ENCODE peak calls at places on chromosomes 11 and 22, in seven cellular contexts. One of them, this sample, is unnamed.

GRCh38 chr11:77249427-77249826 is 52.1 kb downstream of the GDPD4 start:
- DNase-seq in Right ventricle myocardium superior: no peak
- DNase-seq in CD4-positive, alpha-beta T cell: no peak
- DNase-seq in T-helper 1 cell: no peak
- DNase-seq in NCI-H2081: no peak
- DNase-seq in stimulated activated CD4-positive, alpha-beta T cell treated with anti-CD3 and anti-CD28 coated beads, TNF-alpha, amount 100 ng/mL, for 1 hour: no peak
- DNase-seq in cardiac muscle cell: no peak
- DNase-seq in this sample: no peak

GRCh38 chr11:111603633-111604130 is 1.4 kb downstream of the SIK2 start:
- DNase-seq in stimulated activated CD4-positive, alpha-beta T cell treated with anti-CD3 and anti-CD28 coated beads, TNF-alpha, amount 100 ng/mL, for 1 hour: no peak
- DNase-seq in cardiac muscle cell: peak; percentile 25
- DNase-seq in T-helper 1 cell: no peak
- DNase-seq in CD4-positive, alpha-beta T cell: no peak
- DNase-seq in NCI-H2081: no peak
- DNase-seq in Right ventricle myocardium superior: no peak
- DNase-seq in this sample: no peak

GRCh38 chr22:44926491-44927415 is 83.1 kb downstream of the PHF21B start:
- DNase-seq in stimulated activated CD4-positive, alpha-beta T cell treated with anti-CD3 and anti-CD28 coated beads, TNF-alpha, amount 100 ng/mL, for 1 hour: no peak
- DNase-seq in CD4-positive, alpha-beta T cell: no peak
- DNase-seq in Right ventricle myocardium superior: peak; percentile 13
- DNase-seq in T-helper 1 cell: no peak
- DNase-seq in NCI-H2081: no peak
- DNase-seq in cardiac muscle cell: no peak
- DNase-seq in this sample: no peak

GRCh38 chr11:45226901-45227300 is 59.2 kb downstream of the SYT13 start:
- DNase-seq in CD4-positive, alpha-beta T cell: no peak
- DNase-seq in T-helper 1 cell: no peak
- DNase-seq in cardiac muscle cell: no peak
- DNase-seq in stimulated activated CD4-positive, alpha-beta T cell treated with anti-CD3 and anti-CD28 coated beads, TNF-alpha, amount 100 ng/mL, for 1 hour: no peak
- DNase-seq in Right ventricle myocardium superior: no peak
- DNase-seq in NCI-H2081: no peak
- DNase-seq in this sample: no peak

GRCh38 chr22:25564320-25564978 is at the start of gene GRK3:
- DNase-seq in T-helper 1 cell: peak; percentile 21
- DNase-seq in NCI-H2081: peak; percentile 10
- DNase-seq in Right ventricle myocardium superior: peak; percentile 81
- DNase-seq in CD4-positive, alpha-beta T cell: peak; percentile 54
- DNase-seq in stimulated activated CD4-positive, alpha-beta T cell treated with anti-CD3 and anti-CD28 coated beads, TNF-alpha, amount 100 ng/mL, for 1 hour: no peak
- DNase-seq in cardiac muscle cell: peak; percentile 68
- DNase-seq in this sample: peak; percentile 13

GRCh38 chr22:31150615-31151014 is 9.4 kb upstream of the RNF185 start:
- DNase-seq in NCI-H2081: no peak
- DNase-seq in Right ventricle myocardium superior: no peak
- DNase-seq in cardiac muscle cell: no peak
- DNase-seq in CD4-positive, alpha-beta T cell: no peak
- DNase-seq in T-helper 1 cell: no peak
- DNase-seq in stimulated activated CD4-positive, alpha-beta T cell treated with anti-CD3 and anti-CD28 coated beads, TNF-alpha, amount 100 ng/mL, for 1 hour: no peak
- DNase-seq in this sample: no peak

GRCh38 chr11:119863811-119864601 is 135.0 kb upstream of the NECTIN1 start:
- DNase-seq in T-helper 1 cell: no peak
- DNase-seq in stimulated activated CD4-positive, alpha-beta T cell treated with anti-CD3 and anti-CD28 coated beads, TNF-alpha, amount 100 ng/mL, for 1 hour: no peak
- DNase-seq in NCI-H2081: peak; percentile 10
- DNase-seq in CD4-positive, alpha-beta T cell: no peak
- DNase-seq in cardiac muscle cell: no peak
- DNase-seq in Right ventricle myocardium superior: no peak
- DNase-seq in this sample: no peak

GRCh38 chr22:29744902-29745301 is 21.9 kb downstream of the ZMAT5 start:
- DNase-seq in NCI-H2081: peak; percentile 26
- DNase-seq in T-helper 1 cell: no peak
- DNase-seq in CD4-positive, alpha-beta T cell: no peak
- DNase-seq in cardiac muscle cell: peak; percentile 14
- DNase-seq in stimulated activated CD4-positive, alpha-beta T cell treated with anti-CD3 and anti-CD28 coated beads, TNF-alpha, amount 100 ng/mL, for 1 hour: no peak
- DNase-seq in Right ventricle myocardium superior: peak; percentile 58
- DNase-seq in this sample: no peak

GRCh38 chr11:117230981-117231636 is 764 bp downstream of the PCSK7 start:
- DNase-seq in NCI-H2081: no peak
- DNase-seq in Right ventricle myocardium superior: no peak
- DNase-seq in T-helper 1 cell: no peak
- DNase-seq in cardiac muscle cell: no peak
- DNase-seq in CD4-positive, alpha-beta T cell: no peak
- DNase-seq in stimulated activated CD4-positive, alpha-beta T cell treated with anti-CD3 and anti-CD28 coated beads, TNF-alpha, amount 100 ng/mL, for 1 hour: no peak
- DNase-seq in this sample: no peak

GRCh38 chr22:27991586-27992293 is 72.7 kb upstream of the PITPNB start:
- DNase-seq in T-helper 1 cell: no peak
- DNase-seq in CD4-positive, alpha-beta T cell: no peak
- DNase-seq in stimulated activated CD4-positive, alpha-beta T cell treated with anti-CD3 and anti-CD28 coated beads, TNF-alpha, amount 100 ng/mL, for 1 hour: no peak
- DNase-seq in NCI-H2081: no peak
- DNase-seq in Right ventricle myocardium superior: no peak
- DNase-seq in cardiac muscle cell: no peak
- DNase-seq in this sample: no peak

GRCh38 chr11:119831011-119831410 is 102.0 kb upstream of the NECTIN1 start:
- DNase-seq in cardiac muscle cell: no peak
- DNase-seq in T-helper 1 cell: no peak
- DNase-seq in NCI-H2081: no peak
- DNase-seq in Right ventricle myocardium superior: no peak
- DNase-seq in CD4-positive, alpha-beta T cell: no peak
- DNase-seq in stimulated activated CD4-positive, alpha-beta T cell treated with anti-CD3 and anti-CD28 coated beads, TNF-alpha, amount 100 ng/mL, for 1 hour: no peak
- DNase-seq in this sample: no peak

GRCh38 chr22:30294066-30294465 is 4.8 kb upstream of the CASTOR1 start:
- DNase-seq in NCI-H2081: peak; percentile 31
- DNase-seq in cardiac muscle cell: no peak
- DNase-seq in Right ventricle myocardium superior: peak; percentile 30
- DNase-seq in CD4-positive, alpha-beta T cell: no peak
- DNase-seq in stimulated activated CD4-positive, alpha-beta T cell treated with anti-CD3 and anti-CD28 coated beads, TNF-alpha, amount 100 ng/mL, for 1 hour: no peak
- DNase-seq in T-helper 1 cell: no peak
- DNase-seq in this sample: no peak

GRCh38 chr11:81033779-81034550 is 1593.1 kb upstream of the TENM4 start:
- DNase-seq in stimulated activated CD4-positive, alpha-beta T cell treated with anti-CD3 and anti-CD28 coated beads, TNF-alpha, amount 100 ng/mL, for 1 hour: no peak
- DNase-seq in cardiac muscle cell: no peak
- DNase-seq in NCI-H2081: no peak
- DNase-seq in Right ventricle myocardium superior: no peak
- DNase-seq in CD4-positive, alpha-beta T cell: no peak
- DNase-seq in T-helper 1 cell: no peak
- DNase-seq in this sample: no peak

GRCh38 chr22:47739616-47740015 is 977.2 kb downstream of the TBC1D22A start:
- DNase-seq in CD4-positive, alpha-beta T cell: no peak
- DNase-seq in cardiac muscle cell: no peak
- DNase-seq in NCI-H2081: no peak
- DNase-seq in stimulated activated CD4-positive, alpha-beta T cell treated with anti-CD3 and anti-CD28 coated beads, TNF-alpha, amount 100 ng/mL, for 1 hour: no peak
- DNase-seq in T-helper 1 cell: no peak
- DNase-seq in Right ventricle myocardium superior: no peak
- DNase-seq in this sample: no peak

GRCh38 chr11:103901656-103902055 is 134.8 kb upstream of the DDI1 start:
- DNase-seq in NCI-H2081: no peak
- DNase-seq in stimulated activated CD4-positive, alpha-beta T cell treated with anti-CD3 and anti-CD28 coated beads, TNF-alpha, amount 100 ng/mL, for 1 hour: no peak
- DNase-seq in T-helper 1 cell: no peak
- DNase-seq in cardiac muscle cell: peak; percentile 49
- DNase-seq in Right ventricle myocardium superior: no peak
- DNase-seq in CD4-positive, alpha-beta T cell: no peak
- DNase-seq in this sample: no peak

GRCh38 chr11:81634483-81634882 is 1099.2 kb downstream of the FAM181B start:
- DNase-seq in T-helper 1 cell: no peak
- DNase-seq in cardiac muscle cell: no peak
- DNase-seq in stimulated activated CD4-positive, alpha-beta T cell treated with anti-CD3 and anti-CD28 coated beads, TNF-alpha, amount 100 ng/mL, for 1 hour: no peak
- DNase-seq in NCI-H2081: no peak
- DNase-seq in Right ventricle myocardium superior: no peak
- DNase-seq in CD4-positive, alpha-beta T cell: no peak
- DNase-seq in this sample: no peak

GRCh38 chr11:70523384-70524095 is 125.2 kb downstream of the CTTN start:
- DNase-seq in CD4-positive, alpha-beta T cell: no peak
- DNase-seq in stimulated activated CD4-positive, alpha-beta T cell treated with anti-CD3 and anti-CD28 coated beads, TNF-alpha, amount 100 ng/mL, for 1 hour: no peak
- DNase-seq in NCI-H2081: no peak
- DNase-seq in T-helper 1 cell: no peak
- DNase-seq in Right ventricle myocardium superior: peak; percentile 13
- DNase-seq in cardiac muscle cell: no peak
- DNase-seq in this sample: no peak

GRCh38 chr11:37504066-37504611 is 906.1 kb upstream of the RAG2 start:
- DNase-seq in Right ventricle myocardium superior: no peak
- DNase-seq in CD4-positive, alpha-beta T cell: no peak
- DNase-seq in cardiac muscle cell: peak; percentile 78
- DNase-seq in stimulated activated CD4-positive, alpha-beta T cell treated with anti-CD3 and anti-CD28 coated beads, TNF-alpha, amount 100 ng/mL, for 1 hour: no peak
- DNase-seq in T-helper 1 cell: no peak
- DNase-seq in NCI-H2081: no peak
- DNase-seq in this sample: no peak

GRCh38 chr11:32105871-32106312 is 15.0 kb downstream of the RCN1 start:
- DNase-seq in T-helper 1 cell: no peak
- DNase-seq in Right ventricle myocardium superior: no peak
- DNase-seq in CD4-positive, alpha-beta T cell: no peak
- DNase-seq in NCI-H2081: no peak
- DNase-seq in stimulated activated CD4-positive, alpha-beta T cell treated with anti-CD3 and anti-CD28 coated beads, TNF-alpha, amount 100 ng/mL, for 1 hour: no peak
- DNase-seq in cardiac muscle cell: no peak
- DNase-seq in this sample: no peak

GRCh38 chr11:48103621-48104561 is 112.7 kb upstream of the OR4B1 start:
- DNase-seq in T-helper 1 cell: no peak
- DNase-seq in NCI-H2081: peak; percentile 40
- DNase-seq in Right ventricle myocardium superior: no peak
- DNase-seq in cardiac muscle cell: peak; percentile 55
- DNase-seq in CD4-positive, alpha-beta T cell: no peak
- DNase-seq in stimulated activated CD4-positive, alpha-beta T cell treated with anti-CD3 and anti-CD28 coated beads, TNF-alpha, amount 100 ng/mL, for 1 hour: no peak
- DNase-seq in this sample: no peak

GRCh38 chr22:17411213-17411612 is 42.0 kb downstream of the CECR2 start:
- DNase-seq in cardiac muscle cell: peak; percentile 81
- DNase-seq in T-helper 1 cell: no peak
- DNase-seq in stimulated activated CD4-positive, alpha-beta T cell treated with anti-CD3 and anti-CD28 coated beads, TNF-alpha, amount 100 ng/mL, for 1 hour: no peak
- DNase-seq in CD4-positive, alpha-beta T cell: no peak
- DNase-seq in Right ventricle myocardium superior: no peak
- DNase-seq in NCI-H2081: no peak
- DNase-seq in this sample: no peak

GRCh38 chr22:23282986-23283385 is 102.7 kb downstream of the BCR start:
- DNase-seq in T-helper 1 cell: no peak
- DNase-seq in Right ventricle myocardium superior: no peak
- DNase-seq in stimulated activated CD4-positive, alpha-beta T cell treated with anti-CD3 and anti-CD28 coated beads, TNF-alpha, amount 100 ng/mL, for 1 hour: no peak
- DNase-seq in cardiac muscle cell: no peak
- DNase-seq in NCI-H2081: no peak
- DNase-seq in CD4-positive, alpha-beta T cell: no peak
- DNase-seq in this sample: no peak

GRCh38 chr11:79119491-79120284 is 321.1 kb downstream of the TENM4 start:
- DNase-seq in T-helper 1 cell: no peak
- DNase-seq in NCI-H2081: no peak
- DNase-seq in cardiac muscle cell: peak; percentile 31
- DNase-seq in stimulated activated CD4-positive, alpha-beta T cell treated with anti-CD3 and anti-CD28 coated beads, TNF-alpha, amount 100 ng/mL, for 1 hour: no peak
- DNase-seq in Right ventricle myocardium superior: no peak
- DNase-seq in CD4-positive, alpha-beta T cell: no peak
- DNase-seq in this sample: no peak

GRCh38 chr22:23503736-23504440 is 76.2 kb downstream of the IGLL1 start:
- DNase-seq in NCI-H2081: no peak
- DNase-seq in T-helper 1 cell: no peak
- DNase-seq in Right ventricle myocardium superior: no peak
- DNase-seq in CD4-positive, alpha-beta T cell: no peak
- DNase-seq in cardiac muscle cell: no peak
- DNase-seq in stimulated activated CD4-positive, alpha-beta T cell treated with anti-CD3 and anti-CD28 coated beads, TNF-alpha, amount 100 ng/mL, for 1 hour: no peak
- DNase-seq in this sample: no peak

GRCh38 chr22:28019360-28019759 is 100.3 kb upstream of the PITPNB start:
- DNase-seq in T-helper 1 cell: no peak
- DNase-seq in Right ventricle myocardium superior: no peak
- DNase-seq in cardiac muscle cell: no peak
- DNase-seq in CD4-positive, alpha-beta T cell: no peak
- DNase-seq in stimulated activated CD4-positive, alpha-beta T cell treated with anti-CD3 and anti-CD28 coated beads, TNF-alpha, amount 100 ng/mL, for 1 hour: no peak
- DNase-seq in NCI-H2081: no peak
- DNase-seq in this sample: no peak

GRCh38 chr11:69135420-69136363 is 20.0 kb upstream of the SMIM38 start:
- DNase-seq in Right ventricle myocardium superior: peak; percentile 6
- DNase-seq in CD4-positive, alpha-beta T cell: no peak
- DNase-seq in stimulated activated CD4-positive, alpha-beta T cell treated with anti-CD3 and anti-CD28 coated beads, TNF-alpha, amount 100 ng/mL, for 1 hour: no peak
- DNase-seq in cardiac muscle cell: no peak
- DNase-seq in T-helper 1 cell: no peak
- DNase-seq in NCI-H2081: no peak
- DNase-seq in this sample: no peak

GRCh38 chr22:27170491-27170890 is 513.1 kb downstream of the MIAT start:
- DNase-seq in CD4-positive, alpha-beta T cell: no peak
- DNase-seq in Right ventricle myocardium superior: no peak
- DNase-seq in cardiac muscle cell: peak; percentile 91
- DNase-seq in NCI-H2081: no peak
- DNase-seq in T-helper 1 cell: no peak
- DNase-seq in stimulated activated CD4-positive, alpha-beta T cell treated with anti-CD3 and anti-CD28 coated beads, TNF-alpha, amount 100 ng/mL, for 1 hour: no peak
- DNase-seq in this sample: no peak

GRCh38 chr22:35149149-35149548 is 83.2 kb downstream of the ISX start:
- DNase-seq in T-helper 1 cell: no peak
- DNase-seq in Right ventricle myocardium superior: no peak
- DNase-seq in CD4-positive, alpha-beta T cell: no peak
- DNase-seq in stimulated activated CD4-positive, alpha-beta T cell treated with anti-CD3 and anti-CD28 coated beads, TNF-alpha, amount 100 ng/mL, for 1 hour: no peak
- DNase-seq in NCI-H2081: no peak
- DNase-seq in cardiac muscle cell: no peak
- DNase-seq in this sample: no peak

GRCh38 chr11:61486779-61487178 is 21.8 kb upstream of the LRRC10B start:
- DNase-seq in Right ventricle myocardium superior: no peak
- DNase-seq in T-helper 1 cell: no peak
- DNase-seq in stimulated activated CD4-positive, alpha-beta T cell treated with anti-CD3 and anti-CD28 coated beads, TNF-alpha, amount 100 ng/mL, for 1 hour: no peak
- DNase-seq in cardiac muscle cell: no peak
- DNase-seq in CD4-positive, alpha-beta T cell: no peak
- DNase-seq in NCI-H2081: no peak
- DNase-seq in this sample: no peak

GRCh38 chr22:24948356-24949202 is 2.1 kb upstream of the LHFPL7 start:
- DNase-seq in CD4-positive, alpha-beta T cell: no peak
- DNase-seq in NCI-H2081: no peak
- DNase-seq in stimulated activated CD4-positive, alpha-beta T cell treated with anti-CD3 and anti-CD28 coated beads, TNF-alpha, amount 100 ng/mL, for 1 hour: no peak
- DNase-seq in T-helper 1 cell: no peak
- DNase-seq in Right ventricle myocardium superior: no peak
- DNase-seq in cardiac muscle cell: no peak
- DNase-seq in this sample: no peak

GRCh38 chr22:49701380-49702067 is 126.1 kb downstream of the BRD1 start:
- DNase-seq in cardiac muscle cell: no peak
- DNase-seq in stimulated activated CD4-positive, alpha-beta T cell treated with anti-CD3 and anti-CD28 coated beads, TNF-alpha, amount 100 ng/mL, for 1 hour: no peak
- DNase-seq in CD4-positive, alpha-beta T cell: no peak
- DNase-seq in Right ventricle myocardium superior: no peak
- DNase-seq in NCI-H2081: no peak
- DNase-seq in T-helper 1 cell: no peak
- DNase-seq in this sample: no peak

GRCh38 chr22:22460635-22461034 is 47.9 kb downstream of the ZNF280B start:
- DNase-seq in T-helper 1 cell: no peak
- DNase-seq in Right ventricle myocardium superior: no peak
- DNase-seq in stimulated activated CD4-positive, alpha-beta T cell treated with anti-CD3 and anti-CD28 coated beads, TNF-alpha, amount 100 ng/mL, for 1 hour: no peak
- DNase-seq in CD4-positive, alpha-beta T cell: no peak
- DNase-seq in NCI-H2081: no peak
- DNase-seq in cardiac muscle cell: peak; percentile 7
- DNase-seq in this sample: no peak

GRCh38 chr11:69726019-69726418 is 22.2 kb upstream of the FGF19 start:
- DNase-seq in T-helper 1 cell: no peak
- DNase-seq in CD4-positive, alpha-beta T cell: no peak
- DNase-seq in stimulated activated CD4-positive, alpha-beta T cell treated with anti-CD3 and anti-CD28 coated beads, TNF-alpha, amount 100 ng/mL, for 1 hour: no peak
- DNase-seq in Right ventricle myocardium superior: no peak
- DNase-seq in cardiac muscle cell: no peak
- DNase-seq in NCI-H2081: no peak
- DNase-seq in this sample: no peak

GRCh38 chr22:20725987-20726558 is 47.8 kb upstream of the SERPIND1 start:
- DNase-seq in cardiac muscle cell: no peak
- DNase-seq in stimulated activated CD4-positive, alpha-beta T cell treated with anti-CD3 and anti-CD28 coated beads, TNF-alpha, amount 100 ng/mL, for 1 hour: no peak
- DNase-seq in NCI-H2081: no peak
- DNase-seq in CD4-positive, alpha-beta T cell: no peak
- DNase-seq in Right ventricle myocardium superior: no peak
- DNase-seq in T-helper 1 cell: no peak
- DNase-seq in this sample: no peak